ENCODE peak calls at places on chromosomes 7 and 10, in six cellular contexts. T is upper lobe of right lung, D is mammary epithelial cell, J is HL-60, H is heart right ventricle, E is fibroblast of lung. S is an unnamed sample.

GRCh38 chr10:47092822-47093221 is 181.6 kb downstream of the PTPN20 start:
- DNase-seq in T (peak), D (no peak), H (no peak), E (no peak), J (no peak), S (no peak)

GRCh38 chr10:22712959-22713852 is 1.2 kb downstream of the PIP4K2A start:
- DNase-seq in H (no peak), E (no peak), J (no peak), T (peak), D (peak), S (no peak)

GRCh38 chr7:93310346-93310745 is 78.2 kb downstream of the VPS50 start:
- DNase-seq in T (no peak), J (no peak), E (peak), H (no peak), D (peak), S (no peak)

GRCh38 chr10:60732240-60733188 is 45.8 kb upstream of the CDK1 start:
- DNase-seq in D (peak), H (no peak), E (no peak), J (peak), T (no peak), S (no peak)

GRCh38 chr7:131363719-131364118 is 36.0 kb downstream of the MKLN1 start:
- DNase-seq in J (no peak), E (no peak), D (no peak), H (no peak), T (no peak), S (no peak)

GRCh38 chr7:106968160-106968559 is 76.3 kb upstream of the PRKAR2B start:
- DNase-seq in T (no peak), J (no peak), H (no peak), D (no peak), E (no peak), S (no peak)

GRCh38 chr10:115947104-115947503 is 325.9 kb downstream of the GFRA1 start:
- DNase-seq in E (peak), T (no peak), H (no peak), J (no peak), D (no peak), S (no peak)

GRCh38 chr10:86023931-86024554 is 342.6 kb downstream of the GRID1 start:
- DNase-seq in H (peak), J (no peak), T (no peak), D (no peak), E (no peak), S (no peak)

GRCh38 chr7:30032310-30033125 is 4.3 kb downstream of the PLEKHA8 start:
- DNase-seq in T (no peak), D (no peak), H (no peak), J (no peak), E (peak), S (no peak)

GRCh38 chr7:28418311-28418710 is 6.0 kb downstream of the CREB5 start:
- DNase-seq in D (no peak), J (no peak), H (no peak), T (no peak), E (no peak), S (no peak)

GRCh38 chr7:101978683-101979082 is 161.3 kb downstream of the CUX1 start:
- DNase-seq in E (no peak), H (no peak), T (no peak), J (no peak), D (no peak), S (no peak)

DNA sequence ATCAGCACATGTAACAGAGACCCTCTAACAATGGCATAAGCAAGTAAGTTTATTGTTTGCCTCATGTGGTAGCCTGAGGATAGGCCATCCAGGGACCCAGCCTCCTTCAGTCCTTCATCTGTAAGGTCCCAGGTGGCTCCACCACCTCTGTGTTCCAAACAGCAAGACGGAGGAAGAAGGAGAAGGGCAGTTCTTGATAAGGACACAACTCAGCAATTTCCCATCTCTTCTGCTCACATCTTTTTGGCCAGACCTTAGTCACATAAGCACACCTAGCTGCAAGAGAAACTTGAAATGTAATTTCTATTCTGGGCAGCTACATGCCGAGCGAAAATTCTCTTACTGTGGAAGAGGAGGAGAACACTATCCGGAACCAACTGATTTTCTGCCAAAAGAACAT is 33.9 kb downstream of the DCLRE1A start:
- DNase-seq in D (no peak), J (no peak), T (no peak), E (no peak), H (no peak), S (no peak)
- TF ChIP-seq CTCF in D (no peak), J (no peak), T (no peak), E (no peak), H (no peak), S (no peak)

GRCh38 chr10:13352519-13352918 is 4.4 kb upstream of the SEPHS1 start:
- DNase-seq in T (no peak), D (no peak), E (no peak), H (no peak), J (no peak), S (no peak)
- TF ChIP-seq CTCF in T (no peak), D (no peak), E (no peak), H (peak), J (no peak), S (no peak)

DNA sequence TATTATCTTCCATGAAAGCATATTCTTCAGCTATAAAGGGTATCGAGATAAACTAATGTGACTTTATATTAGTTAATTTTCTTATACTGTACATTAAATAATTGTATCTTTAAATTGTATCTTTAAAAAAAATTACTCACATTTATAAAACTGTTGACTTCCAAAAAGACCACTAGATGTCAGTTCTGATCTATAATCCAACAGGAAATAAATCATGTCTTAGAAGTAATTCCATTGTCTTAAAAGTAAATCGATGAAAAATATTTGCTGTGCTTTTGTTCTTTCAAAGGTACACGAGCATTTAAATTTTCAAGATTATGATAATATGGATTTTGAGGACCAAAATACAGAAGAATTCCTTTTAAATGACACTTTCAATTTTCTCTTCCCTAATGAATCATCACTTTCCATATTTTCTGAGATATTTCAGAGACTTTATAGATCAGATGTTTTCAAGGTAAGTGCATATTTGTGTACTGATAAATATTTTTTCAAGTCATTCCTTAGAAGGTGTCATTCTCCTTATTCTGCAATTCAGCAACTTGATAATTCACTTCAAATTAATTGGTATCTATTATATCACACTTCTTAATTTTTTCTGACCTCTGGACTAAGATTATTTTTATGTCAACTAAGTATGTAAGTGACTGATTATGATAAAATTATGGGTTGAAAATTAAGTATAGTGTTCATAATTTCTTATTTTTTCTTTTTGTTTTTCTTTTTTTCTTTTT is 138.5 kb downstream of the CPED1 start:
- DNase-seq in H (no peak), T (no peak), E (peak), D (no peak), J (no peak), S (no peak)
- TF ChIP-seq CTCF in H (peak), T (no peak), E (no peak), D (peak), J (no peak), S (no peak)

DNA sequence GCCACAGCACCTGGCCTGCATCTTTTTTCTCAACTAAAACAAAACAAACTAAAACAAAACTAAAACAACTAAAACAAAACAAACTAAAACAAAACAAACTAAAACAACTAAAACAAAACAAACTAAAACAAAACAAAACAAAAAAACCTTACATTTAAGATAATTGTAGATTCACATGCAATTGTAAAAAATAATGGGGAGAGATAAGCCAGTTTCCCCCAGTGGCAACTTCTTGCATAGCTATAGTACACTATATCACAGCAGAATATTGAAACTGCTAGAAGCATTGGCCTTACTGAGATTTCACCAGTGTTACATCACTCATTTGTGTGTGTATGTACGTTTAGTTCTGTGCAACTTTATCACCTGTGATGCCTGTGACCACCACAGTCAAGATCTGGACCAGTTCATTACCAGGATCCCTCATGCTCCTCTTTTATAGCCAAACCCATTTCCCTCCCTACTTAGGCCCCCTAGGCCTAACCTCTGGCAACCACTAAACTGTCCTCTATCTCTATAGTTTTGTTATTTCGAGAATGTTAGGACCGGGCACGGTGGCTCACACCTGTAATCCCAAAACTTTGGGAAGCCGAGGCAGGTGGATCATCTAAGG is 9.3 kb downstream of the FXYD4 start:
- DNase-seq in H (no peak), T (no peak), D (no peak), J (no peak), E (no peak), S (no peak)
- TF ChIP-seq CTCF in H (no peak), T (no peak), D (peak), J (no peak), E (peak), S (no peak)

GRCh38 chr10:103659674-103660363 is 166.3 kb downstream of the NEURL1 start:
- DNase-seq in J (peak), H (peak), D (peak), T (peak), E (peak), S (peak)
- TF ChIP-seq CTCF in J (no peak), H (no peak), D (peak), T (no peak), E (peak), S (peak)

DNA sequence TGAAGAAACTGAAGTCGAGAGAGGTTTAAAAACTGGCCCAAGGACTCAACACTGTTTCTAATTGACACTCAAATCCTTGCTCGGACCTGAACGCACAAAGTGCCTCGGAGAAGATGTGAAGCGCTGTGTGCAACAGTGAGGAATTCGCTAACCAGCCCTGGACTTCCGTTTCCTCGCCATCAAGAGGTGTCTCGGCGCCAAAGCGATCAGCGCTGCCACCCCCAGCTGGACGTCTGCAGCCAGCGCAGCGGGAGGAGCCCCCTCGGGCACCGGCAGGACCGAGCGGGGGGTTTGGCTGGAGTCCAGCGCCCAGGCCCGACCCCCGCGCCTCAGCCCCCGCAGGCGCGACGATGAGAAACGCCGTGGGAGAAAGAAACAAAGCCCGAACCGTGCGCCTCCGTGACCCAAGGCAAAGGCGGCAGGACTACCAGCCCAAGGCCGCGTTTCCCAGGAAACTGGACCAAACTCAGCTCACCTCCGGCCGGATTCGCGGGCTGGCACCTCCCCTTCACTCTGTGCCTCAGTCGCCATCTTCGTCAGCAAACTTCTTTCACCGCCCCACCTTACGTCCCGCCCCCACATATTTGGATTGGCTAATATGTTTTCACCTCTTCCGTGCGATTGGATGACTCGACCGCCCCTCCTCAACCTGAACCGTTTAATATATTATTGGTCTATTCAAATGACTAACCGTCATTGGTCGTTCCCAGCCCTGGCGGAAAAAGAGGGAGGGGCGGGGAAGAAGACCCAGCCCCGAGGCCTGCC is at the start of gene ARHGAP19:
- DNase-seq in H (peak), J (peak), D (peak), E (peak), T (peak), S (peak)
- TF ChIP-seq CTCF in H (peak), J (no peak), D (peak), E (peak), T (peak), S (peak)

S was measured in brain microvascular endothelial cell.